ENCODE peak calls at places on chromosomes 4 and X, in six cellular contexts. One of them, this sample, is unnamed.

GRCh38 chr4:141080668-141081067 is 52.6 kb downstream of the RNF150 start:
- DNase-seq in neural progenitor cell: no peak
- DNase-seq in SK-N-SH: no peak
- DNase-seq in MM.1S: no peak
- DNase-seq in PC-3: no peak
- DNase-seq in GM23248: no peak
- DNase-seq in this sample: peak; percentile 19

GRCh38 chrX:131729295-131729694 is 185.4 kb downstream of the OR13H1 start:
- DNase-seq in neural progenitor cell: no peak
- DNase-seq in SK-N-SH: peak; percentile 63
- DNase-seq in MM.1S: peak; percentile 85
- DNase-seq in PC-3: no peak
- DNase-seq in GM23248: no peak
- DNase-seq in this sample: no peak

GRCh38 chr4:157978680-157979361 is 194.0 kb downstream of the GASK1B start:
- DNase-seq in neural progenitor cell: peak; percentile 83
- DNase-seq in SK-N-SH: peak; percentile 56
- DNase-seq in MM.1S: peak; percentile 70
- DNase-seq in PC-3: peak; percentile 60
- DNase-seq in GM23248: peak; percentile 66
- DNase-seq in this sample: peak; percentile 90

GRCh38 chr4:90328558-90328957 is 201.4 kb downstream of the CCSER1 start:
- DNase-seq in neural progenitor cell: peak; percentile 42
- DNase-seq in SK-N-SH: peak; percentile 44
- DNase-seq in MM.1S: no peak
- DNase-seq in PC-3: peak; percentile 67
- DNase-seq in GM23248: peak; percentile 12
- DNase-seq in this sample: peak; percentile 12

GRCh38 chrX:88988796-88989195 is 241.8 kb downstream of the CPXCR1 start:
- DNase-seq in neural progenitor cell: no peak
- DNase-seq in SK-N-SH: no peak
- DNase-seq in MM.1S: no peak
- DNase-seq in PC-3: no peak
- DNase-seq in GM23248: no peak
- DNase-seq in this sample: no peak

GRCh38 chr4:168773388-168774195 is 236.5 kb downstream of the CBR4 start:
- DNase-seq in neural progenitor cell: no peak
- DNase-seq in SK-N-SH: no peak
- DNase-seq in MM.1S: no peak
- DNase-seq in PC-3: no peak
- DNase-seq in GM23248: no peak
- DNase-seq in this sample: no peak

GRCh38 chr4:82097504-82097903 is 276.3 kb downstream of the HNRNPD start:
- DNase-seq in neural progenitor cell: no peak
- DNase-seq in SK-N-SH: no peak
- DNase-seq in MM.1S: no peak
- DNase-seq in PC-3: no peak
- DNase-seq in GM23248: no peak
- DNase-seq in this sample: no peak

GRCh38 chrX:21989415-21989814 is 42.7 kb upstream of the PHEX start:
- DNase-seq in neural progenitor cell: no peak
- DNase-seq in SK-N-SH: no peak
- DNase-seq in MM.1S: no peak
- DNase-seq in PC-3: no peak
- DNase-seq in GM23248: no peak
- DNase-seq in this sample: no peak

GRCh38 chr4:80207664-80208063 is 10.4 kb downstream of the PRDM8 start:
- DNase-seq in neural progenitor cell: no peak
- DNase-seq in SK-N-SH: no peak
- DNase-seq in MM.1S: no peak
- DNase-seq in PC-3: no peak
- DNase-seq in GM23248: no peak
- DNase-seq in this sample: no peak

GRCh38 chr4:10697071-10697470 is 12.5 kb upstream of the CLNK start:
- DNase-seq in neural progenitor cell: no peak
- DNase-seq in SK-N-SH: no peak
- DNase-seq in MM.1S: no peak
- DNase-seq in PC-3: no peak
- DNase-seq in GM23248: no peak
- DNase-seq in this sample: no peak

GRCh38 chrX:70422886-70423336 is at the start of gene GDPD2:
- DNase-seq in neural progenitor cell: peak; percentile 89
- DNase-seq in SK-N-SH: peak; percentile 46
- DNase-seq in MM.1S: no peak
- DNase-seq in PC-3: peak; percentile 54
- DNase-seq in GM23248: no peak
- DNase-seq in this sample: peak; percentile 77

GRCh38 chr4:149901128-149901527 is 85.5 kb upstream of the IQCM start:
- DNase-seq in neural progenitor cell: no peak
- DNase-seq in SK-N-SH: no peak
- DNase-seq in MM.1S: no peak
- DNase-seq in PC-3: no peak
- DNase-seq in GM23248: no peak
- DNase-seq in this sample: no peak

GRCh38 chr4:149896428-149896827 is 80.8 kb upstream of the IQCM start:
- DNase-seq in neural progenitor cell: peak; percentile 56
- DNase-seq in SK-N-SH: no peak
- DNase-seq in MM.1S: no peak
- DNase-seq in PC-3: peak; percentile 55
- DNase-seq in GM23248: peak; percentile 80
- DNase-seq in this sample: peak; percentile 40

DNA sequence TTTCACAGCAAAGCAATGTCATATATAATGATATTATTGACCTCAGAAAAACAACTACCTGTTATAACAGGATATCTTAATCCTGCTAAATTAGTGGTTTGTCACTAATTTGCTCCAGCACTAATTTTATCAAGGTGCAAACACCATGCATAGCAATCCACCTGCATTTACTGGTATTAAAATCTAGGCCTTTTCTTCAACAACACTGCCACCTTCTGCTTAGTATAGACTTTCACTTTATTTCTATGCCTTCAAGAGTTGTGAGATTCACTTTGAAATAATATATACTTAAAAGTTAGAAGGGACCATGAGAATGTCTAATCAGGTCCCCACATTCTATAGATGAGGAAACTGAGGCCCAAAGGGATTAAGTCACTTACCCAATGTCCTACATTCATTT is 82.1 kb upstream of the IQCM start:
- DNase-seq in neural progenitor cell: peak; percentile 16
- DNase-seq in SK-N-SH: no peak
- DNase-seq in MM.1S: peak; percentile 17
- DNase-seq in PC-3: peak; percentile 18
- DNase-seq in GM23248: peak; percentile 51
- DNase-seq in this sample: peak; percentile 34
- TF ChIP-seq EZH2phosphoT487 in neural progenitor cell: no peak
- TF ChIP-seq EZH2phosphoT487 in SK-N-SH: no peak
- TF ChIP-seq EZH2phosphoT487 in MM.1S: no peak
- TF ChIP-seq EZH2phosphoT487 in PC-3: no peak
- TF ChIP-seq EZH2phosphoT487 in GM23248: no peak
- TF ChIP-seq EZH2phosphoT487 in this sample: no peak

DNA sequence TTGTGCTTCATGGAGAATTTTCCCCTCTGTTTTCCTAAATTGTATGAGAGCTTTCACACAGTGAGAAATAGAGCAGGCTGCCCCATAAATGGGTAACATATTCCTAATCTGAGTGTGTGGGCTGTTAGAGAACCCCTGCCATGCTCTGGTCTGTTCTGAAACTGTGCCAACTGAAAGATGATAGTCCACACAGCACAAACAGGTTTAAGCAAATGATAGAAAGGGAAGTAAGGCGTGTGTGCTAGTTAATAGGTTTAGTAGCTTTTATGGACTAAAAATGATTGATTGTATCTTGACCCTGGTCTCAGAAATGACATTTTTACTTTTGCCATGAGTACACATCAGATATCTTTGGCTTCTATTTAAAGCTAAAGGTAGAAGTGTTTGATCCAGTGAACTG is 106.2 kb downstream of the PRRG1 start:
- DNase-seq in neural progenitor cell: no peak
- DNase-seq in SK-N-SH: no peak
- DNase-seq in MM.1S: no peak
- DNase-seq in PC-3: peak; percentile 53
- DNase-seq in GM23248: no peak
- DNase-seq in this sample: no peak
- TF ChIP-seq EZH2phosphoT487 in neural progenitor cell: no peak
- TF ChIP-seq EZH2phosphoT487 in SK-N-SH: no peak
- TF ChIP-seq EZH2phosphoT487 in MM.1S: no peak
- TF ChIP-seq EZH2phosphoT487 in PC-3: no peak
- TF ChIP-seq EZH2phosphoT487 in GM23248: no peak
- TF ChIP-seq EZH2phosphoT487 in this sample: no peak

GRCh38 chr4:54745031-54745770 is 87.4 kb downstream of the KIT start:
- DNase-seq in neural progenitor cell: no peak
- DNase-seq in SK-N-SH: no peak
- DNase-seq in MM.1S: no peak
- DNase-seq in PC-3: peak; percentile 17
- DNase-seq in GM23248: peak; percentile 32
- DNase-seq in this sample: no peak

GRCh38 chr4:54743562-54743961 is 85.8 kb downstream of the KIT start:
- DNase-seq in neural progenitor cell: no peak
- DNase-seq in SK-N-SH: no peak
- DNase-seq in MM.1S: no peak
- DNase-seq in PC-3: no peak
- DNase-seq in GM23248: no peak
- DNase-seq in this sample: no peak

GRCh38 chr4:54742636-54743399 is 85.1 kb downstream of the KIT start:
- DNase-seq in neural progenitor cell: no peak
- DNase-seq in SK-N-SH: no peak
- DNase-seq in MM.1S: no peak
- DNase-seq in PC-3: no peak
- DNase-seq in GM23248: no peak
- DNase-seq in this sample: no peak

GRCh38 chr4:54744487-54744886 is 86.7 kb downstream of the KIT start:
- DNase-seq in neural progenitor cell: no peak
- DNase-seq in SK-N-SH: no peak
- DNase-seq in MM.1S: no peak
- DNase-seq in PC-3: no peak
- DNase-seq in GM23248: no peak
- DNase-seq in this sample: no peak

DNA sequence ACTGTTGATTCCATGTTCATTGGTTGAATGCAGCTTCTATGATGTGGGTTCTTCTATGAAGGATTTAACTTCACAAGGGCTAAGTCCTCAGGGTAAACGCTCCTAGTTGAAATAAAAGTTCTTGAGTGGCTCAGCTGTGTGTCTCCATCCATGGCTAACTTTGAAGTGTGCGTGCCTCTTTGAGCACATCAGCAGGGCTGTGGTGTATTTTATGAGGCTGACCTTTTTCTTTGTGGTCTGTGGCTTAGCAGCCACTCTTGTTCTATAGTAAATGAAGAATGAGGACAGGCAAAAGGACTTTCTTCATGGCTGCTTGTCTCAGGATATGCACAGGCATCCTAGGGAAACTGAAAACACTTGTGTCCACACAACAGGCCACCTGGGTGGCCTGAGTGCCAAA is 88.5 kb downstream of the KIT start:
- DNase-seq in neural progenitor cell: no peak
- DNase-seq in SK-N-SH: no peak
- DNase-seq in MM.1S: peak; percentile 35
- DNase-seq in PC-3: peak; percentile 41
- DNase-seq in GM23248: peak; percentile 43
- DNase-seq in this sample: no peak
- TF ChIP-seq EZH2phosphoT487 in neural progenitor cell: no peak
- TF ChIP-seq EZH2phosphoT487 in SK-N-SH: no peak
- TF ChIP-seq EZH2phosphoT487 in MM.1S: no peak
- TF ChIP-seq EZH2phosphoT487 in PC-3: no peak
- TF ChIP-seq EZH2phosphoT487 in GM23248: no peak
- TF ChIP-seq EZH2phosphoT487 in this sample: no peak

DNA sequence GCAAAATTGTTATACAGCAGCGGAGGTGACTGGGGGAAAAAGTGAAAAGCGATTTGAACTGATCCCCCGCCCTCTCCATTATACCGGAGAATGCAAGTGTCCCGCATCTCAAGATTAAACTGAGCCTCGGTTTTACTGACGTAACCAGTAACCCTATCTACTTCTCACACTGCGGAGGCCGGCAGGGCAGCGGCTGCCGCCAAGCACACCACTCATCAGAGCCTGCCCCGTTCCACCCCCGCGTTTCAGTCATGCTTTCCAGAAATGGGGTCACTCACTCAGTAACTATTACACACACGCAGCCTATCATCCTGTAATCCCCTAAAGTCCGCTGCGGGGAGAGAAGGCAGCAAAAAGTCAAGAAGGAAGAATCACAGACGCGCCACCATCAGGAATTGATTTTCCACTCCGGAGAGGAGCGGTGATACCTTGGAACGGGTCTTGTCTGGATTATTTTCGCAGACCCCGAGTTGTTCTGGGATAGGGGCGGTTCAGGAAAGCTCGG is 1.4 kb downstream of the RPS6KA3 start:
- DNase-seq in neural progenitor cell: peak; percentile 75
- DNase-seq in SK-N-SH: peak; percentile 31
- DNase-seq in MM.1S: peak; percentile 56
- DNase-seq in PC-3: peak; percentile 63
- DNase-seq in GM23248: peak; percentile 90
- DNase-seq in this sample: peak; percentile 52
- TF ChIP-seq EZH2phosphoT487 in neural progenitor cell: no peak
- TF ChIP-seq EZH2phosphoT487 in SK-N-SH: no peak
- TF ChIP-seq EZH2phosphoT487 in MM.1S: no peak
- TF ChIP-seq EZH2phosphoT487 in PC-3: no peak
- TF ChIP-seq EZH2phosphoT487 in GM23248: no peak
- TF ChIP-seq EZH2phosphoT487 in this sample: no peak

GRCh38 chr4:17763352-17763890 is 18.0 kb downstream of the FAM184B start:
- DNase-seq in neural progenitor cell: no peak
- DNase-seq in SK-N-SH: peak; percentile 39
- DNase-seq in MM.1S: no peak
- DNase-seq in PC-3: no peak
- DNase-seq in GM23248: no peak
- DNase-seq in this sample: no peak

GRCh38 chr4:17760602-17761001 is 20.8 kb downstream of the FAM184B start:
- DNase-seq in neural progenitor cell: no peak
- DNase-seq in SK-N-SH: no peak
- DNase-seq in MM.1S: no peak
- DNase-seq in PC-3: no peak
- DNase-seq in GM23248: no peak
- DNase-seq in this sample: peak; percentile 66

GRCh38 chr4:17763931-17764330 is 17.5 kb downstream of the FAM184B start:
- DNase-seq in neural progenitor cell: no peak
- DNase-seq in SK-N-SH: peak; percentile 33
- DNase-seq in MM.1S: no peak
- DNase-seq in PC-3: no peak
- DNase-seq in GM23248: no peak
- DNase-seq in this sample: no peak

GRCh38 chr4:17761062-17761461 is 20.4 kb downstream of the FAM184B start:
- DNase-seq in neural progenitor cell: no peak
- DNase-seq in SK-N-SH: no peak
- DNase-seq in MM.1S: no peak
- DNase-seq in PC-3: no peak
- DNase-seq in GM23248: no peak
- DNase-seq in this sample: no peak

GRCh38 chr4:17762705-17763104 is 18.7 kb downstream of the FAM184B start:
- DNase-seq in neural progenitor cell: no peak
- DNase-seq in SK-N-SH: no peak
- DNase-seq in MM.1S: no peak
- DNase-seq in PC-3: peak; percentile 60
- DNase-seq in GM23248: peak; percentile 59
- DNase-seq in this sample: peak; percentile 20
- TF ChIP-seq EZH2phosphoT487 in neural progenitor cell: no peak
- TF ChIP-seq EZH2phosphoT487 in SK-N-SH: no peak
- TF ChIP-seq EZH2phosphoT487 in MM.1S: no peak
- TF ChIP-seq EZH2phosphoT487 in PC-3: no peak
- TF ChIP-seq EZH2phosphoT487 in GM23248: no peak
- TF ChIP-seq EZH2phosphoT487 in this sample: no peak